ENCODE peak calls at places on chromosome 12, in ten cellular contexts. J is omental fat pad; N is AG04449; C is left ventricle myocardium inferior; V is PC-9; H is Calu3; E is AG09319; O is neural progenitor cell; M is prostate gland; K is CD4-positive, alpha-beta T cell. P is an unnamed sample.

GRCh38 chr12:139585-139984 is 73.0 kb downstream of the IQSEC3 start:
- DNase-seq in H (no peak), E (no peak), V (no peak), C (no peak), K (no peak), J (no peak), O (peak), M (no peak), N (no peak), P (peak)

GRCh38 chr12:46963977-46964376 is 115.4 kb upstream of the PCED1B start:
- DNase-seq in C (no peak), M (no peak), O (no peak), H (no peak), V (peak), N (no peak), J (no peak), K (no peak), E (peak), P (no peak)

GRCh38 chr12:64392221-64392620 is 1.7 kb upstream of the C12orf56 start:
- DNase-seq in J (no peak), N (no peak), V (no peak), O (peak), K (no peak), E (no peak), C (no peak), M (no peak), H (peak), P (no peak)

GRCh38 chr12:93634416-93634815 is 42.8 kb upstream of the CRADD start:
- DNase-seq in E (no peak), M (no peak), J (no peak), C (no peak), V (no peak), K (no peak), O (no peak), H (no peak), N (no peak), P (no peak)

GRCh38 chr12:94218244-94218643 is 69.9 kb downstream of the PLXNC1 start:
- DNase-seq in C (no peak), E (no peak), J (no peak), H (no peak), K (no peak), V (no peak), M (no peak), N (no peak), O (no peak), P (no peak)

GRCh38 chr12:55720071-55720564 is at the start of gene RDH5:
- DNase-seq in M (no peak), K (no peak), E (peak), V (no peak), C (peak), O (no peak), H (peak), N (no peak), J (no peak), P (no peak)

GRCh38 chr12:6627598-6627997 is 8.2 kb downstream of the LPAR5 start:
- DNase-seq in O (no peak), E (no peak), M (no peak), C (no peak), V (no peak), H (no peak), J (no peak), N (no peak), K (no peak), P (no peak)

GRCh38 chr12:92511776-92512175 is 191.0 kb upstream of the PLEKHG7 start:
- DNase-seq in E (no peak), O (no peak), M (no peak), C (no peak), K (no peak), V (no peak), J (no peak), N (no peak), H (no peak), P (no peak)

GRCh38 chr12:25502071-25502555 is 51.0 kb downstream of the LMNTD1 start:
- DNase-seq in H (no peak), K (no peak), M (no peak), E (no peak), V (no peak), C (no peak), O (no peak), N (no peak), J (no peak), P (no peak)

GRCh38 chr12:7460375-7461259 is 16.7 kb upstream of the CD163L1 start:
- DNase-seq in E (peak), C (peak), J (no peak), K (peak), N (peak), M (peak), O (peak), H (peak), V (peak), P (peak)

GRCh38 chr12:1436015-1436414 is 158.4 kb downstream of the FBXL14 start:
- DNase-seq in K (no peak), O (no peak), H (no peak), C (no peak), V (no peak), M (no peak), N (no peak), E (no peak), J (no peak), P (no peak)

GRCh38 chr12:1435044-1435443 is 159.3 kb downstream of the FBXL14 start:
- DNase-seq in E (no peak), K (no peak), H (no peak), V (no peak), C (no peak), N (no peak), J (no peak), O (no peak), M (no peak), P (no peak)

GRCh38 chr12:1436996-1437395 is 157.4 kb downstream of the FBXL14 start:
- DNase-seq in E (no peak), M (no peak), H (no peak), J (no peak), N (no peak), C (no peak), O (no peak), K (no peak), V (no peak), P (no peak)

GRCh38 chr12:1435456-1435855 is 158.9 kb downstream of the FBXL14 start:
- DNase-seq in N (no peak), E (no peak), M (no peak), J (no peak), O (no peak), C (no peak), V (no peak), H (no peak), K (no peak), P (no peak)

GRCh38 chr12:1434296-1434955 is 160.0 kb downstream of the FBXL14 start:
- DNase-seq in V (no peak), N (no peak), E (no peak), H (no peak), O (no peak), M (no peak), C (no peak), K (no peak), J (no peak), P (no peak)
- TF ChIP-seq CTCF in V (no peak), N (no peak), E (no peak), H (no peak), O (no peak), M (no peak), C (no peak), K (no peak), J (no peak), P (no peak)

DNA sequence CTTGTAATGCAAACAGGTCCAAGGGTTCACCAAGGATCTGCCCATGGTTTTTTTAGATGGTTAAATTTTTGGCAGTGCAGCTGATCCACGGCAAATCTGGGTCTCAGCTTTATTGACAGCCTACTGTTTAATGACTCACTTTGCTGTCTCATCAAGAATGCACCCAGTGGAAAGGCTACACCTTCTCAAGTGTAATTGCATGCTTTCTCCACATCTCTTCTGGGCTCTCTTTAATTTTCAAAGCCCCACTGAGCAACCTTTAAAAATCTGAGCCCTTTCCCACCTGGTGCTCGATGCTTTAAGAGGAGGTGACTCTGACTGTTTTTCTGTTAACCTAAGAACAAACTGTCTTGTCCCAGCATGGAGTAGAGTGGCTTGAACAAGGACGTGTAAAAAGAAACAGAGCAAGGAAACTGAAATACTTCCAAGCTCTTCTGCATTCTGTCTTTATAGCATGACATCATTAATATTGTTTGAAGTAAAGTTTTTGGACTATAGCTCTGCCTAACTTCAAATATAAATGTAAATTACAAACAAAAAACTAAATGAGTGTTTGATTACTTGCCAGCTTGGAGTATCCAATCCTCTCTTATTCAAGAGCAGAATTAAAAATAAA is 214.2 kb upstream of the KRR1 start:
- DNase-seq in C (no peak), V (peak), J (no peak), E (no peak), M (no peak), H (peak), K (no peak), O (no peak), N (no peak), P (no peak)
- TF ChIP-seq CTCF in C (no peak), V (peak), J (no peak), E (no peak), M (no peak), H (peak), K (no peak), O (no peak), N (no peak), P (no peak)

GRCh38 chr12:88056571-88056970 is 27.4 kb upstream of the C12orf50 start:
- DNase-seq in E (no peak), K (no peak), M (no peak), C (no peak), J (no peak), H (no peak), N (no peak), O (no peak), V (no peak), P (no peak)

GRCh38 chr12:88057994-88058718 is 29.0 kb upstream of the C12orf50 start:
- DNase-seq in H (no peak), J (no peak), V (no peak), M (no peak), O (no peak), C (peak), N (no peak), K (no peak), E (no peak), P (no peak)

GRCh38 chr12:88052686-88053085 is 23.5 kb upstream of the C12orf50 start:
- DNase-seq in C (no peak), N (no peak), E (no peak), H (peak), O (peak), V (no peak), J (no peak), M (no peak), K (no peak), P (peak)
- TF ChIP-seq CTCF in C (peak), N (peak), E (peak), H (peak), O (peak), V (peak), J (no peak), M (peak), K (no peak), P (no peak)

GRCh38 chr12:108457006-108457733 is 57.9 kb upstream of the FICD start:
- DNase-seq in H (peak), M (no peak), J (no peak), C (no peak), N (no peak), E (peak), V (no peak), K (no peak), O (peak), P (no peak)
- TF ChIP-seq CTCF in H (peak), M (peak), J (no peak), C (peak), N (peak), E (peak), V (peak), K (peak), O (peak), P (peak)

DNA sequence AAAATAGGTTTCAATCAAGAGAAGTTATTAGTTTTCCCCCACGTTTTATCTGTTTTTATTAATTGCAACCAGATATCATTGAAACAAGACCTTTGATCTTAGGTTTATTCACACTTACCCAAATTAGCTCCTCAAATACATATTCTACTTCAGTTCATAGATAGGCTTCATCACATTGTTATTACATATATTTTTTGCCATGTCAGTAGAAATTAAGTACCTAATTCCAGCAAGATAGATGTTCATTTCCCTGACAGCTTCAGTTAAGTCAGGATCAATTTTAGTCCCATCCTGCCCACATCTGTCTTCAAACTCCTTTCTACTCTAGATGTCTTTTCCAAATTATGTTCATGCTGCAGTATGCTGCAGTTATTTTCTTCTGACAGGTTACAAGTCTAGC is 388.8 kb downstream of the TMTC2 start:
- DNase-seq in V (no peak), O (no peak), M (no peak), H (no peak), N (no peak), K (no peak), J (no peak), E (no peak), C (no peak), P (no peak)
- TF ChIP-seq CTCF in V (no peak), O (no peak), M (no peak), H (no peak), N (no peak), K (no peak), J (no peak), E (no peak), C (no peak), P (no peak)

GRCh38 chr12:52872644-52873384 is 24.0 kb upstream of the KRT78 start:
- DNase-seq in H (no peak), N (no peak), V (no peak), K (no peak), E (no peak), C (no peak), O (no peak), J (no peak), M (no peak), P (no peak)
- TF ChIP-seq CTCF in H (no peak), N (no peak), V (no peak), K (no peak), E (no peak), C (no peak), O (no peak), J (no peak), M (no peak), P (no peak)

GRCh38 chr12:69633061-69633460 is 22.4 kb upstream of the LRRC10 start:
- DNase-seq in O (peak), M (no peak), J (no peak), V (no peak), K (no peak), N (no peak), H (no peak), E (no peak), C (no peak), P (no peak)
- TF ChIP-seq CTCF in O (peak), M (no peak), J (no peak), V (no peak), K (no peak), N (no peak), H (no peak), E (no peak), C (no peak), P (no peak)

GRCh38 chr12:79934309-79935020 is 432 bp downstream of the PPP1R12A start:
- DNase-seq in V (no peak), N (no peak), K (no peak), O (no peak), C (no peak), J (peak), E (peak), H (peak), M (peak), P (peak)

GRCh38 chr12:79936670-79937069 is 1.8 kb upstream of the PPP1R12A start:
- DNase-seq in C (no peak), O (no peak), M (no peak), V (no peak), J (no peak), E (no peak), K (no peak), N (no peak), H (no peak), P (no peak)

GRCh38 chr12:79933580-79934264 is 1.2 kb downstream of the PPP1R12A start:
- DNase-seq in N (no peak), H (no peak), O (peak), M (no peak), V (no peak), K (no peak), C (no peak), J (no peak), E (no peak), P (no peak)

GRCh38 chr12:79935624-79936040 is 735 bp upstream of the PPP1R12A start:
- DNase-seq in V (no peak), M (no peak), O (peak), N (no peak), H (peak), K (no peak), C (no peak), E (peak), J (no peak), P (no peak)

GRCh38 chr12:79935021-79935623 is at the start of gene PPP1R12A:
- DNase-seq in C (peak), M (peak), H (peak), E (peak), K (peak), N (peak), V (peak), J (peak), O (peak), P (peak)
- TF ChIP-seq CTCF in C (peak), M (peak), H (no peak), E (no peak), K (peak), N (peak), V (no peak), J (no peak), O (peak), P (no peak)